ENCODE peak calls at places on chromosomes 3 and 15, in four cellular contexts. Z is neuronal stem cell, W is endothelial cell, P is Karpas-422. X is an unnamed sample.

GRCh38 chr3:47016934-47017435 is 37.5 kb downstream of the NBEAL2 start:
- DNase-seq in W (no peak), P (peak), Z (no peak), X (no peak)

GRCh38 chr3:126208182-126208581 is 27.8 kb upstream of the ALDH1L1 start:
- DNase-seq in Z (no peak), P (no peak), W (no peak), X (no peak)

GRCh38 chr3:149605902-149606301 is 51.9 kb downstream of the WWTR1 start:
- DNase-seq in W (no peak), Z (no peak), P (no peak), X (no peak)

GRCh38 chr15:38941399-38941953 is 376.9 kb upstream of the RASGRP1 start:
- DNase-seq in Z (no peak), P (no peak), W (no peak), X (no peak)

GRCh38 chr3:46922426-46922825 is 44.9 kb downstream of the PTH1R start:
- DNase-seq in P (no peak), Z (no peak), W (no peak), X (no peak)

GRCh38 chr3:11236588-11237461 is 35.4 kb upstream of the ATG7 start:
- DNase-seq in P (peak), W (peak), Z (peak), X (peak)

GRCh38 chr3:58585994-58586393 is 8.8 kb upstream of the FAM107A start:
- DNase-seq in Z (no peak), P (no peak), W (no peak), X (no peak)

GRCh38 chr3:53170325-53171108 is 9.5 kb downstream of the PRKCD start:
- DNase-seq in Z (no peak), W (no peak), P (peak), X (no peak)

GRCh38 chr3:14508966-14509795 is 31.0 kb downstream of the GRIP2 start:
- DNase-seq in P (peak), W (peak), Z (peak), X (no peak)

GRCh38 chr3:143586565-143586964 is 261.7 kb downstream of the SLC9A9 start:
- DNase-seq in Z (no peak), W (no peak), P (no peak), X (peak)

GRCh38 chr15:76340802-76341365 is 4.3 kb downstream of the ISL2 start:
- DNase-seq in Z (no peak), P (no peak), W (no peak), X (no peak)

GRCh38 chr3:118714800-118715199 is 319.8 kb downstream of the IGSF11 start:
- DNase-seq in P (no peak), W (no peak), Z (no peak), X (no peak)

GRCh38 chr3:45558431-45558830 is 36.1 kb upstream of the LIMD1 start:
- DNase-seq in Z (no peak), P (no peak), W (no peak), X (no peak)

GRCh38 chr3:128488995-128489859 is 3.8 kb downstream of the GATA2 start:
- DNase-seq in W (peak), Z (no peak), P (no peak), X (no peak)

GRCh38 chr3:142657033-142657432 is 60.8 kb downstream of the PLS1 start:
- DNase-seq in W (no peak), P (no peak), Z (no peak), X (no peak)

GRCh38 chr15:29449136-29449535 is 179.5 kb upstream of the NSMCE3 start:
- DNase-seq in W (peak), Z (peak), P (no peak), X (no peak)

GRCh38 chr3:184308744-184309143 is 5.7 kb upstream of the EIF4G1 start:
- DNase-seq in Z (no peak), P (peak), W (no peak), X (no peak)

GRCh38 chr15:74845208-74845568 is 2.2 kb upstream of the ULK3 start:
- DNase-seq in P (peak), Z (no peak), W (no peak), X (no peak)

GRCh38 chr3:188937389-188937788 is 234.4 kb upstream of the TPRG1 start:
- DNase-seq in Z (no peak), P (no peak), W (peak), X (no peak)

GRCh38 chr3:46664188-46664970 is 29.1 kb downstream of the ALS2CL start:
- DNase-seq in W (no peak), P (no peak), Z (no peak), X (no peak)

GRCh38 chr15:33756950-33757349 is 211.3 kb upstream of the CHRM5 start:
- DNase-seq in P (no peak), W (no peak), Z (no peak), X (no peak)

GRCh38 chr3:150370129-150370602 is 37.9 kb upstream of the TSC22D2 start:
- DNase-seq in Z (peak), P (no peak), W (no peak), X (no peak)

GRCh38 chr3:48478631-48479555 is 25.1 kb downstream of the SHISA5 start:
- DNase-seq in W (no peak), P (no peak), Z (no peak), X (no peak)

GRCh38 chr15:98438326-98438725 is 210.0 kb upstream of the IGF1R start:
- DNase-seq in W (no peak), P (no peak), Z (no peak), X (no peak)